ENCODE peak calls at places on chromosomes 7 and 10, in five cellular contexts. W is GM12892, M is HepG2, V is K562, G is GM12878. Y is an unnamed sample.

GRCh38 chr7:71694678-71695077 is 562.7 kb downstream of the GALNT17 start:
- DNase-seq in W (no peak), M (no peak), V (no peak), G (no peak), Y (no peak)

GRCh38 chr10:35413985-35414861 is 77.9 kb downstream of the CCNY start:
- DNase-seq in W (no peak), M (peak; percentile 46), V (peak; percentile 65), G (no peak), Y (no peak)

GRCh38 chr7:480531-481218 is 39.0 kb downstream of the PDGFA start:
- DNase-seq in W (no peak), M (no peak), V (peak; percentile 78), G (no peak), Y (no peak)

GRCh38 chr7:158740657-158741293 is 36.2 kb upstream of the NCAPG2 start:
- DNase-seq in W (no peak), M (no peak), V (peak; percentile 68), G (no peak), Y (no peak)

GRCh38 chr7:111026806-111027205 is 64.1 kb upstream of the LRRN3 start:
- DNase-seq in W (no peak), M (no peak), V (no peak), G (no peak), Y (no peak)

GRCh38 chr10:11204355-11204879 is 186.7 kb downstream of the CELF2 start:
- DNase-seq in W (no peak), M (no peak), V (no peak), G (no peak), Y (no peak)

GRCh38 chr7:52995676-52996075 is 39.8 kb upstream of the POM121L12 start:
- DNase-seq in W (no peak), M (no peak), V (no peak), G (no peak), Y (no peak)

GRCh38 chr10:132575320-132576201 is 38.0 kb downstream of the INPP5A start:
- DNase-seq in W (no peak), M (no peak), V (no peak), G (peak; percentile 89), Y (peak; percentile 46)

GRCh38 chr10:71379118-71379781 is 17.5 kb upstream of the CDH23 start:
- DNase-seq in W (no peak), M (no peak), V (no peak), G (no peak), Y (no peak)

GRCh38 chr7:32036557-32036956 is 33.6 kb downstream of the PDE1C start:
- DNase-seq in W (no peak), M (no peak), V (no peak), G (no peak), Y (no peak)

GRCh38 chr7:139139150-139139549 is 29.6 kb upstream of the ZC3HAV1 start:
- DNase-seq in W (no peak), M (no peak), V (no peak), G (no peak), Y (no peak)

GRCh38 chr7:79175390-79175789 is 278.1 kb downstream of the MAGI2 start:
- DNase-seq in W (no peak), M (no peak), V (no peak), G (no peak), Y (no peak)

GRCh38 chr7:137626469-137627067 is 220.2 kb downstream of the DGKI start:
- DNase-seq in W (peak; percentile 23), M (peak; percentile 36), V (peak; percentile 86), G (peak; percentile 12), Y (peak; percentile 21)

GRCh38 chr10:4359003-4359402 is 467.0 kb upstream of the AKR1E2 start:
- DNase-seq in W (no peak), M (no peak), V (no peak), G (no peak), Y (no peak)

GRCh38 chr10:29427667-29428066 is 138.8 kb downstream of the LYZL1 start:
- DNase-seq in W (no peak), M (no peak), V (no peak), G (no peak), Y (no peak)

GRCh38 chr10:29424017-29424416 is 135.1 kb downstream of the LYZL1 start:
- DNase-seq in W (no peak), M (no peak), V (no peak), G (no peak), Y (no peak)

GRCh38 chr10:29430101-29430500 is 141.2 kb downstream of the LYZL1 start:
- DNase-seq in W (no peak), M (no peak), V (no peak), G (no peak), Y (no peak)

GRCh38 chr10:29428486-29428885 is 139.6 kb downstream of the LYZL1 start:
- DNase-seq in W (no peak), M (no peak), V (no peak), G (no peak), Y (no peak)

DNA sequence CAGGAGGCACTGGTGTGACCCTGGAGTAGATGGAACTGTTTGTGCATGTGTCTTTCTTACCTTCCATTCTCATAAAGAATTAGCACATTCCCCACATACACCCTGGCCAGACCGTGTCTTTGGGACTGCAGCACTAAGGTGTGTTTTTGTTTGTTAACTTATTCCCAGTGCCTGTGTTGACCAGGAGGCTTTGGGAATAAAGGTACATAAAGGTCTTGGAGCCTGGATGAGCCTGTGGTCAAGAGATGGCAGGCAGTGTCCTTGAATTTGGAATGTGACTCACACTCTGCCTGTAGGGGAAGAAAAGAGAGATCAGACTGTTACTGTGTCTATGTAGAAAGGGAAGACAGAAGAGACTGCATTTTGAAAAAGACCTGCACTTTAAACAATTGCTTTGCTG is 137.6 kb downstream of the LYZL1 start:
- DNase-seq in W (no peak), M (peak; percentile 77), V (no peak), G (no peak), Y (no peak)
- TF ChIP-seq TAF1 in W (no peak), M (no peak), V (no peak), G (no peak), Y (no peak)

DNA sequence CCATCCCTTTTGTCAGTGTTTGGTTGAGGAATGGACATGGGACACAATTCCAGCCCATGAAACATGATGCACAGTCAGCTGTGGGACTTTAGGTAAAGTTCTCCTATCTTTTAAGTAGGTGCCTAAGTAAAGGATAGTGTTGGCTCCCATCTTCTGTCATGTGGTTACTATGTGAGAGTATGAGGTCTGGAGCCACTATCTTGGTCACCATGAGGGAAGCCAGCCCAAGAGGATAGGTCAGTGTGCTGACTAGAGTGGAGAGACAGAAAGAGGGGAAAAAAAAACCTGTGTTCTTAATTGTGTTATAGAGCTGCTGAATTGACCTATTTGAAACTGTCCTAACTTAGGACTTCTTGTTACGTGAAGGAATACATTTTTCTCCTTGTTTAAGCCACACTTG is 89.7 kb upstream of the NAMPT start:
- DNase-seq in W (no peak), M (no peak), V (no peak), G (no peak), Y (no peak)
- TF ChIP-seq TAF1 in W (no peak), M (no peak), V (no peak), G (no peak), Y (no peak)

GRCh38 chr7:28957064-28957821 is 887 bp downstream of the TRIL start:
- DNase-seq in W (peak; percentile 18), M (no peak), V (no peak), G (no peak), Y (peak; percentile 17)

GRCh38 chr7:28956608-28957063 is 1.5 kb downstream of the TRIL start:
- DNase-seq in W (peak; percentile 30), M (peak; percentile 48), V (no peak), G (no peak), Y (peak; percentile 37)

GRCh38 chr7:28957822-28958234 is 302 bp downstream of the TRIL start:
- DNase-seq in W (peak; percentile 7), M (no peak), V (no peak), G (no peak), Y (peak; percentile 16)

GRCh38 chr7:28958946-28959417 is 852 bp upstream of the TRIL start:
- DNase-seq in W (no peak), M (no peak), V (no peak), G (no peak), Y (no peak)

GRCh38 chr7:28958235-28958945 is at the start of gene TRIL:
- DNase-seq in W (peak; percentile 11), M (no peak), V (no peak), G (no peak), Y (peak; percentile 19)
- TF ChIP-seq TAF1 in W (no peak), M (no peak), V (no peak), G (no peak), Y (no peak)

GRCh38 chr7:150898475-150899011 is 46.2 kb downstream of the AOC1 start:
- DNase-seq in W (peak; percentile 58), M (peak; percentile 16), V (peak; percentile 91), G (no peak), Y (peak; percentile 68)

GRCh38 chr7:150902078-150903033 is 50.0 kb downstream of the AOC1 start:
- DNase-seq in W (no peak), M (no peak), V (peak; percentile 69), G (no peak), Y (no peak)

GRCh38 chr7:150897502-150898474 is 45.5 kb downstream of the AOC1 start:
- DNase-seq in W (no peak), M (no peak), V (peak; percentile 10), G (no peak), Y (no peak)

GRCh38 chr7:150901160-150902035 is 49.1 kb downstream of the AOC1 start:
- DNase-seq in W (no peak), M (no peak), V (no peak), G (no peak), Y (no peak)

DNA sequence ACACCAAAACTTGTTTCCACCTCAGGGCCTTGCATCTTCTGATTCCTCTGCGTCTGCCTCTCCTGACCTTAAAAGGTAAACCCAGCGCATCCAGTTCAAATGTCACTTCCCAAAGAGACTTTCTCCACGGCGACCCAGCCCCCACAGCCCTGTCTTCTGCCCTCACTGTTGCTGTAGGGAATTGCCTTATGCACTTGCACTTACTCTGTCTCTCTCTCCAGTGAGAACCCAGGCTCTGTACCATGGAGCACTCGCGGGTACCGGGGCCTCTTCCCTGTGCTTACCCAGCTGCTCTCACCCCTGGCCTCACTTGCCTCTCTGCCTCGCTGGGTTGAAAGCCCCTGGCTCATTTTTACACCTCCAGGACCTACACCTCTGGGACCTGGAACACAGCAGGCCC is 48.4 kb downstream of the AOC1 start:
- DNase-seq in W (no peak), M (no peak), V (no peak), G (no peak), Y (no peak)
- TF ChIP-seq TAF1 in W (no peak), M (no peak), V (no peak), G (no peak), Y (no peak)

GRCh38 chr7:132501956-132502355 is 74.3 kb downstream of the PLXNA4 start:
- DNase-seq in W (no peak), M (no peak), V (no peak), G (no peak), Y (no peak)

GRCh38 chr7:132504851-132505250 is 71.4 kb downstream of the PLXNA4 start:
- DNase-seq in W (no peak), M (no peak), V (no peak), G (no peak), Y (no peak)

GRCh38 chr7:132503415-132503814 is 72.9 kb downstream of the PLXNA4 start:
- DNase-seq in W (no peak), M (no peak), V (no peak), G (no peak), Y (no peak)

GRCh38 chr7:132500727-132501410 is 75.4 kb downstream of the PLXNA4 start:
- DNase-seq in W (no peak), M (no peak), V (no peak), G (no peak), Y (no peak)

GRCh38 chr7:132504071-132504470 is 72.2 kb downstream of the PLXNA4 start:
- DNase-seq in W (no peak), M (no peak), V (no peak), G (no peak), Y (no peak)
- TF ChIP-seq TAF1 in W (no peak), M (no peak), V (no peak), G (no peak), Y (no peak)